ENCODE peak calls at places on chromosomes 4 and X, in nine cellular contexts. P is GM23338, A is HCT116, J is OCI-LY7, Q is neural progenitor cell, N is GM23248, M is SK-N-SH, U is PC-3, T is MM.1S. F is an unnamed sample.

GRCh38 chr4:170139764-170140163 is 50.0 kb upstream of the AADAT start:
- DNase-seq in P (no peak), A (no peak), J (no peak), Q (no peak), N (peak; percentile 66), M (no peak), U (peak; percentile 56), T (no peak), F (no peak)

GRCh38 chrX:24619647-24620046 is 27.5 kb downstream of the PCYT1B start:
- DNase-seq in P (no peak), A (no peak), J (no peak), Q (no peak), N (peak; percentile 63), M (peak; percentile 14), U (peak; percentile 80), T (no peak), F (peak; percentile 65)

GRCh38 chrX:3532571-3532970 is 180.9 kb downstream of the PRKX start:
- DNase-seq in P (peak; percentile 4), A (no peak), J (no peak), Q (no peak), N (peak; percentile 9), M (no peak), U (no peak), T (no peak), F (no peak)

GRCh38 chr4:3385719-3386440 is 55.9 kb upstream of the HGFAC start:
- DNase-seq in P (no peak), A (no peak), J (no peak), Q (no peak), N (no peak), M (no peak), U (no peak), T (no peak), F (no peak)

GRCh38 chr4:22031423-22031822 is 82.9 kb upstream of the KCNIP4 start:
- DNase-seq in P (no peak), A (no peak), J (no peak), Q (no peak), N (no peak), M (no peak), U (no peak), T (no peak), F (no peak)

GRCh38 chr4:127141857-127142256 is 490.9 kb upstream of the INTU start:
- DNase-seq in P (no peak), A (no peak), J (no peak), Q (no peak), N (peak; percentile 88), M (no peak), U (peak; percentile 10), T (no peak), F (no peak)

GRCh38 chr4:105474110-105474518 is 252 bp upstream of the PPA2 start:
- DNase-seq in P (peak; percentile 92), A (no peak), J (no peak), Q (no peak), N (peak; percentile 96), M (no peak), U (no peak), T (no peak), F (peak; percentile 96)

GRCh38 chrX:129772796-129773431 is 6.8 kb upstream of the SASH3 start:
- DNase-seq in P (peak; percentile 32), A (no peak), J (peak; percentile 92), Q (no peak), N (no peak), M (no peak), U (no peak), T (peak; percentile 97), F (no peak)

GRCh38 chr4:101941816-101942358 is 151.4 kb downstream of the BANK1 start:
- DNase-seq in P (no peak), A (no peak), J (no peak), Q (no peak), N (no peak), M (no peak), U (no peak), T (no peak), F (no peak)

GRCh38 chr4:164571593-164572385 is 182.1 kb upstream of the SMIM31 start:
- DNase-seq in P (peak; percentile 48), A (no peak), J (no peak), Q (peak; percentile 42), N (peak; percentile 2), M (no peak), U (peak; percentile 31), T (peak; percentile 77), F (no peak)
- TF ChIP-seq EZH2phosphoT487 in P (no peak), A (no peak), J (no peak), Q (no peak), N (no peak), M (no peak), U (no peak), T (no peak), F (no peak)

DNA sequence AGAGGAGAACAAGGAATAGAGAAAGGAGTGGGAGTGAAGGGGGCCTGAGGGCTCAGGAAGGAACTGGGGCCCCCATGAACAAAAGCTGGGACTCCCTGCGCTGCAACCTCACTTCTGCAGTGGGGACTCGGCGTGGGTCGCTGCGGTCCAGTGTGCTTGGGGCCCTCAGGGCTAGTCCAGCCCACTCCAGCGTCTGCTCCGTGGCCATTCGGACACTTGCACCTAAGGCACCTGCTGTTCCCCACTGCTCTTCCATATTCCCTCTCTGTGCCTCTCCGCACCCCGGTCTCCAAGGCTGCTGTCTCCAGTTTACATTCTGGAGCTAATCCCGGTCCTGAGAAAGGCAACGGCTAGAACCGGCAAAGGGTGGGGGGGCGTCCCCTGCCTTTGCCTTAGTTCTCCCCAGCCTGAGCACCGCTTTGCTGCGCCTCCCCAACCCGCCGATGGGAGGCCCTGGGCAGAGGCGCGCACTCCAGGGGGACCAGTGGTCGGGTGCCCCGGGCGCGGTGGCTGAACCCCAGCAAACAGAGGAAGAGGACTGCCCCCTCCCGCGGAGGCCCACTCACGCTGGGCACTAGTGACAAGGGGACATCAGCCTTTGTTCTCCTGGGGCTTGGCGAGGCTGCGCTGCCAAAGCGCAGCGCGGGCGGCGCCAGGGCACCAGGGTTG is 327.7 kb upstream of the F9 start:
- DNase-seq in P (peak; percentile 35), A (no peak), J (no peak), Q (peak; percentile 47), N (peak; percentile 21), M (no peak), U (no peak), T (no peak), F (peak; percentile 20)
- H3K4me2 ChIP-seq in P (peak overlapping the region; percentile 76), A (no peak overlapping the region), J (no peak overlapping the region), Q (peak overlapping the region; percentile 87), N (no peak overlapping the region), M (no peak overlapping the region), U (peak overlapping the region; percentile 40), T (no peak overlapping the region), F (peak overlapping the region; percentile 79)

GRCh38 chrX:150366951-150367545 is 3.9 kb downstream of the MAMLD1 start:
- DNase-seq in P (no peak), A (no peak), J (no peak), Q (no peak), N (peak; percentile 74), M (no peak), U (peak; percentile 39), T (no peak), F (peak; percentile 33)

GRCh38 chrX:150363561-150364346 is 637 bp downstream of the MAMLD1 start:
- DNase-seq in P (peak; percentile 59), A (no peak), J (no peak), Q (peak; percentile 63), N (peak; percentile 76), M (peak; percentile 69), U (peak; percentile 45), T (no peak), F (peak; percentile 55)

GRCh38 chrX:150364347-150365050 is 1.4 kb downstream of the MAMLD1 start:
- DNase-seq in P (peak; percentile 8), A (no peak), J (no peak), Q (peak; percentile 65), N (peak; percentile 54), M (peak; percentile 59), U (peak; percentile 26), T (no peak), F (peak; percentile 26)

GRCh38 chrX:150365953-150366911 is 3.1 kb downstream of the MAMLD1 start:
- DNase-seq in P (peak; percentile 71), A (no peak), J (no peak), Q (peak; percentile 75), N (peak; percentile 66), M (no peak), U (peak; percentile 17), T (no peak), F (peak; percentile 70)

DNA sequence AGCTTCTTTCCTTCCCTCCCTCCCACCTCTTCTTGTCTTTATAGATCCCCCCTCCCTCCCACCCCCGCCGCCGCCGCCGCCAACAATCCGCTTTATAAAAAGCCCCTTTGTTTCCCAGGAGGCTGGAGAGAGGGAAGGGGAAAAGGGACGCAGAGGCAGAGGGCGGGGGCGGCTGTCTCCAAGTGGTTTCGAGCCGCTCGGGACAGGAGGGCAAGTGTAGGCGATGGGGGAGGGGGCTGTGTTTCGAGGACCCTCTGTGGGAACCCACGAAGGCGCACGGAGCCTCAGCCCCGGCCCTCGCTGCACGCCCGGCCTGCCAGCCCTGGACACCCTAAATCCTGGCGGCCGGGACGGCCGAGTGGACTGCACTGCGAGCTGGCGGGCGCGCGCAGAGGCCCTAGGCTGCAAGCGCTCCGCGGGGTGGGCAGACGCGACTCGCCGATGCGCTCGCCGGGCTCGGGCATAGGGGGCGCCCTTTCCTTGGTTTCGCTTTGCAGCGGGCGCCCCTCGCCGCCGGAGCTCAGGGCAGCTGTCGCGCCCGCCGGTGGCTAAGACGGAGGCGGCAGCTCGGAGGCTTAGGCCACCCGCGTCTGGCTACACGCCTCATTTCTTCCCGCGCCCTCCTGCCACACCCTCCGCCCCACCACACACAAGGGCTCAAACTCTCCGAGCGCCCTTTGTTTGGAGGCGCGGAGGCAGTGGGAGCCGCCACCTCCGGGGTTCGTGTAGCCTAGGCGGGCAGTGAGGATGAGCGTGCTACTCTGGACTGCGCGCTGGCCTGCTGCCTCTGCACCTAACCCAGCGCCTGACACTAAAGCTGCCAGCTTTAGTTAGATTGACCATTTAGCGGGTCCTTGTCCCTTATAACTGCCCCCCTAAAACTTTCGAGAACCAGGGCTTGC is 2.2 kb downstream of the MAMLD1 start:
- DNase-seq in P (peak; percentile 73), A (peak; percentile 35), J (no peak), Q (peak; percentile 85), N (peak; percentile 77), M (peak; percentile 78), U (peak; percentile 57), T (peak; percentile 46), F (peak; percentile 79)
- H3K4me3 ChIP-seq in P (peak overlapping the region; percentile 58), A (peak overlapping the region; percentile 55), J (no peak overlapping the region), Q (peak overlapping the region; percentile 55), N (peak overlapping the region; percentile 89), M (peak overlapping the region; percentile 46), U (peak overlapping the region; percentile 91), T (peak overlapping the region; percentile 60), F (peak overlapping the region; percentile 11)

GRCh38 chr4:37442062-37442323 is 197.4 kb downstream of the NWD2 start:
- DNase-seq in P (no peak), A (no peak), J (no peak), Q (no peak), N (no peak), M (no peak), U (no peak), T (no peak), F (no peak)

GRCh38 chr4:37439809-37440518 is 195.4 kb downstream of the NWD2 start:
- DNase-seq in P (no peak), A (no peak), J (no peak), Q (no peak), N (no peak), M (no peak), U (no peak), T (no peak), F (peak; percentile 25)

GRCh38 chr4:37438880-37439279 is 194.3 kb downstream of the NWD2 start:
- DNase-seq in P (no peak), A (no peak), J (no peak), Q (no peak), N (peak; percentile 16), M (no peak), U (peak; percentile 49), T (no peak), F (no peak)

GRCh38 chr4:37440519-37440900 is 196.0 kb downstream of the NWD2 start:
- DNase-seq in P (no peak), A (no peak), J (no peak), Q (no peak), N (no peak), M (no peak), U (peak; percentile 30), T (no peak), F (no peak)

GRCh38 chr4:37441231-37442061 is 196.9 kb downstream of the NWD2 start:
- DNase-seq in P (no peak), A (peak; percentile 84), J (no peak), Q (no peak), N (no peak), M (no peak), U (peak; percentile 78), T (no peak), F (peak; percentile 84)
- TF ChIP-seq EZH2phosphoT487 in P (no peak), A (no peak), J (no peak), Q (no peak), N (no peak), M (no peak), U (no peak), T (no peak), F (no peak)

F was measured in hepatocyte.